ENCODE peak calls at places on chromosomes 2 and 18, in nine cellular contexts. One of them, this sample, is unnamed. For H3K4me1, the result is how much of the 10 kb centered on the place peaks cover.

GRCh38 chr18:13308369-13308768 is 89.8 kb downstream of the LDLRAD4 start:
- DNase-seq in Peyer's patch: no peak
- DNase-seq in CD8-positive, alpha-beta memory T cell: peak
- DNase-seq in adrenal gland: no peak
- DNase-seq in tibial artery: no peak
- DNase-seq in neural progenitor cell: no peak
- DNase-seq in H9: no peak
- DNase-seq in gastrocnemius medialis: no peak
- DNase-seq in right lobe of liver: no peak
- DNase-seq in this sample: no peak

GRCh38 chr2:40754912-40755311 is 303.0 kb upstream of the SLC8A1 start:
- DNase-seq in H9: no peak
- DNase-seq in CD8-positive, alpha-beta memory T cell: no peak
- DNase-seq in Peyer's patch: no peak
- DNase-seq in tibial artery: no peak
- DNase-seq in neural progenitor cell: no peak
- DNase-seq in right lobe of liver: no peak
- DNase-seq in gastrocnemius medialis: no peak
- DNase-seq in adrenal gland: no peak
- DNase-seq in this sample: no peak

GRCh38 chr18:80029690-80030089 is 4.5 kb upstream of the RBFA start:
- DNase-seq in H9: no peak
- DNase-seq in right lobe of liver: no peak
- DNase-seq in adrenal gland: no peak
- DNase-seq in tibial artery: no peak
- DNase-seq in Peyer's patch: no peak
- DNase-seq in gastrocnemius medialis: no peak
- DNase-seq in CD8-positive, alpha-beta memory T cell: no peak
- DNase-seq in neural progenitor cell: no peak
- DNase-seq in this sample: no peak

GRCh38 chr2:236782938-236783337 is 213.3 kb downstream of the ACKR3 start:
- DNase-seq in gastrocnemius medialis: no peak
- DNase-seq in adrenal gland: no peak
- DNase-seq in Peyer's patch: no peak
- DNase-seq in H9: no peak
- DNase-seq in tibial artery: no peak
- DNase-seq in neural progenitor cell: no peak
- DNase-seq in right lobe of liver: no peak
- DNase-seq in CD8-positive, alpha-beta memory T cell: no peak
- DNase-seq in this sample: no peak

GRCh38 chr2:180146541-180146940 is 139.4 kb upstream of the CWC22 start:
- DNase-seq in tibial artery: no peak
- DNase-seq in gastrocnemius medialis: no peak
- DNase-seq in CD8-positive, alpha-beta memory T cell: no peak
- DNase-seq in adrenal gland: no peak
- DNase-seq in H9: no peak
- DNase-seq in Peyer's patch: no peak
- DNase-seq in right lobe of liver: no peak
- DNase-seq in neural progenitor cell: no peak
- DNase-seq in this sample: no peak

GRCh38 chr18:9861933-9862332 is 23.8 kb upstream of the TXNDC2 start:
- DNase-seq in right lobe of liver: no peak
- DNase-seq in CD8-positive, alpha-beta memory T cell: no peak
- DNase-seq in neural progenitor cell: no peak
- DNase-seq in gastrocnemius medialis: no peak
- DNase-seq in Peyer's patch: no peak
- DNase-seq in H9: no peak
- DNase-seq in tibial artery: no peak
- DNase-seq in adrenal gland: no peak
- DNase-seq in this sample: no peak

GRCh38 chr2:138000796-138001195 is 36.5 kb downstream of the HNMT start:
- DNase-seq in CD8-positive, alpha-beta memory T cell: no peak
- DNase-seq in Peyer's patch: no peak
- DNase-seq in H9: no peak
- DNase-seq in tibial artery: no peak
- DNase-seq in neural progenitor cell: no peak
- DNase-seq in adrenal gland: no peak
- DNase-seq in gastrocnemius medialis: no peak
- DNase-seq in right lobe of liver: no peak
- DNase-seq in this sample: no peak

GRCh38 chr18:9731380-9731779 is 23.3 kb downstream of the RAB31 start:
- DNase-seq in CD8-positive, alpha-beta memory T cell: no peak
- DNase-seq in right lobe of liver: no peak
- DNase-seq in H9: no peak
- DNase-seq in tibial artery: no peak
- DNase-seq in Peyer's patch: peak
- DNase-seq in adrenal gland: no peak
- DNase-seq in gastrocnemius medialis: no peak
- DNase-seq in neural progenitor cell: no peak
- DNase-seq in this sample: no peak

GRCh38 chr2:46779447-46779941 is 136.1 kb downstream of the MCFD2 start:
- DNase-seq in neural progenitor cell: no peak
- DNase-seq in adrenal gland: no peak
- DNase-seq in tibial artery: peak
- DNase-seq in gastrocnemius medialis: no peak
- DNase-seq in Peyer's patch: no peak
- DNase-seq in right lobe of liver: no peak
- DNase-seq in CD8-positive, alpha-beta memory T cell: no peak
- DNase-seq in H9: no peak
- DNase-seq in this sample: no peak

GRCh38 chr2:120802161-120802560 is 66.5 kb downstream of the GLI2 start:
- DNase-seq in neural progenitor cell: no peak
- DNase-seq in adrenal gland: no peak
- DNase-seq in CD8-positive, alpha-beta memory T cell: no peak
- DNase-seq in Peyer's patch: no peak
- DNase-seq in right lobe of liver: no peak
- DNase-seq in H9: no peak
- DNase-seq in tibial artery: no peak
- DNase-seq in gastrocnemius medialis: no peak
- DNase-seq in this sample: no peak

GRCh38 chr2:216373896-216374295 is 1.6 kb upstream of the MARCHF4 start:
- DNase-seq in CD8-positive, alpha-beta memory T cell: no peak
- DNase-seq in tibial artery: no peak
- DNase-seq in gastrocnemius medialis: no peak
- DNase-seq in Peyer's patch: no peak
- DNase-seq in neural progenitor cell: no peak
- DNase-seq in adrenal gland: no peak
- DNase-seq in right lobe of liver: no peak
- DNase-seq in H9: no peak
- DNase-seq in this sample: no peak

GRCh38 chr2:36362291-36362690 is 6.7 kb downstream of the CRIM1 start:
- DNase-seq in H9: no peak
- DNase-seq in neural progenitor cell: no peak
- DNase-seq in adrenal gland: no peak
- DNase-seq in Peyer's patch: no peak
- DNase-seq in right lobe of liver: no peak
- DNase-seq in gastrocnemius medialis: no peak
- DNase-seq in tibial artery: no peak
- DNase-seq in CD8-positive, alpha-beta memory T cell: no peak
- DNase-seq in this sample: no peak
- H3K4me1 ChIP-seq in H9: under half
- H3K4me1 ChIP-seq in neural progenitor cell: half or more
- H3K4me1 ChIP-seq in adrenal gland: under half
- H3K4me1 ChIP-seq in Peyer's patch: under half
- H3K4me1 ChIP-seq in right lobe of liver: under half
- H3K4me1 ChIP-seq in gastrocnemius medialis: half or more
- H3K4me1 ChIP-seq in tibial artery: half or more
- H3K4me1 ChIP-seq in CD8-positive, alpha-beta memory T cell: under half
- H3K4me1 ChIP-seq in this sample: under half

DNA sequence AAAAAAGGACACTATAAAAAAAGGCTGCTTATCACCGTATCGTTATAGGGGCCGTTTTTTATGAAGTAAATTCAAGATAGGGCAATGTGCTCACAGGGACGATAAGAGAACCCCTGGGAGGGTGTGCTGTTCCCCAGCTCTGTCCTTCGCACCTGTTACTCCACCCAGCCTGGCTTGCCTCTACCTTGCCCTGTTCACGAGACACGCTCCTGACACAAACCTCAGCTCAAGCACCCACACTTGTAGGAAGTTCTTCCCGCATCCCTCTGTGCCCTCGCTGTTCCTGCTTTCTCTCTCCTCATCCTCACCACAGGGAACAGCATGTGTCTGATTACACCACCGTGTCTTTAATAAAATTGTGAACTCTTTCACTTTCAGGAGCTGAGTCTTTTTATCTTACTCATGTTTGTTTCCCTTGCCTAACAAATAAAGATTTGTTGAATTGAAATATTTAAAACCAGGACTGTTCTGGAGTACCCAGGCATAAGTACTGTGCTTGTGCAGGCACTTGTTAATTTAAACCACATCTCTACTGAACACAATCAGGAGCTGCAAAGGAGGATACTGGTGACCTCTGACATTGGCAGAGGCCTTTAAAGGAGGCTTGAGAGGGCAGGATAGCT is 26.0 kb upstream of the KIDINS220 start:
- DNase-seq in tibial artery: no peak
- DNase-seq in adrenal gland: no peak
- DNase-seq in CD8-positive, alpha-beta memory T cell: no peak
- DNase-seq in H9: no peak
- DNase-seq in gastrocnemius medialis: no peak
- DNase-seq in neural progenitor cell: no peak
- DNase-seq in right lobe of liver: no peak
- DNase-seq in Peyer's patch: no peak
- DNase-seq in this sample: no peak
- H3K4me1 ChIP-seq in tibial artery: under half
- H3K4me1 ChIP-seq in adrenal gland: under half
- H3K4me1 ChIP-seq in CD8-positive, alpha-beta memory T cell: under half
- H3K4me1 ChIP-seq in H9: under half
- H3K4me1 ChIP-seq in gastrocnemius medialis: under half
- H3K4me1 ChIP-seq in neural progenitor cell: under half
- H3K4me1 ChIP-seq in right lobe of liver: under half
- H3K4me1 ChIP-seq in Peyer's patch: under half
- H3K4me1 ChIP-seq in this sample: under half

DNA sequence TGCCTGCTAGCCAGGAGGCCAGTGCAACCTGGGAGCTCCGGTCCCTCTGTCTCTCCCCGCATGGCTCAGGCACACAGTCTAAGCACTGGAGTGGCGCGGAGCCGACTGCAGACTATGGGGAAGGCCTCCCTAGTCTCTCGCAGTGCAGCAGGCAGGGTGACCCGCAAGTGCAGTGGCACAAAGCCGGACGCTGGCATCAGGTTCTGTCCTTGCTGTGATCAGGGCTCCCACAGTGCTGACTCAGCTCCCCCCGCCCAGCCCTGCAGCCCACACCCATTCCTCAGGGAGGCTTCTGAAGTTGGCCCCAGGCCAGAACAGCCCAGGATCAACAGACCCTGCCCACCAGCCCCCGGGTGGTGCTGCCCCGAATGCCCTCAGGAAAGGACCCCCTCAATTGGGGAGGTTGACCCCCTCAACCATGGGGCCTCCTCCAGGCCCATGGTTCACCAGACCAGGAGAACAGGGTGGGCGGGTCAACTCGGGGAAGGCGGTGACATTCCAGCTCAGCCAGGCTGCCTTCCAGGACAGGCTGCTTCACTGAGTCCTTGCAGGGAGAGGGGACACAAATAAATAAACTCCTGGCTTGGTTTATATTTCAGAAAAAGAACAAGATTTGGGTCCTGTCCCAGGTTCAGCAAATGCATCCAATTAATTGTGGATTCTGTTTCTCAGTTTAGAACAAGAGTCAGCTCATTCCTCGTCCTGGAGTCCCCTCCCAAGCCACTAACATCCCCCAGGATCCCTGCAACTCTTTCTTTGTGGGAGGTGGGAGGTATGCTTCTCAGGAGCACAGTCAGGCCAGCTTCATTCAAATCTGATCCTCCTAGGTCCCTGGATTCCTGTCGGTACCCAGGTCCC is 12.2 kb downstream of the BIN1 start:
- DNase-seq in H9: no peak
- DNase-seq in neural progenitor cell: peak
- DNase-seq in CD8-positive, alpha-beta memory T cell: no peak
- DNase-seq in adrenal gland: peak
- DNase-seq in right lobe of liver: peak
- DNase-seq in tibial artery: peak
- DNase-seq in Peyer's patch: no peak
- DNase-seq in gastrocnemius medialis: peak
- DNase-seq in this sample: no peak
- H3K4me1 ChIP-seq in H9: under half
- H3K4me1 ChIP-seq in neural progenitor cell: under half
- H3K4me1 ChIP-seq in CD8-positive, alpha-beta memory T cell: under half
- H3K4me1 ChIP-seq in adrenal gland: half or more
- H3K4me1 ChIP-seq in right lobe of liver: under half
- H3K4me1 ChIP-seq in tibial artery: under half
- H3K4me1 ChIP-seq in Peyer's patch: under half
- H3K4me1 ChIP-seq in gastrocnemius medialis: half or more
- H3K4me1 ChIP-seq in this sample: under half

GRCh38 chr2:39403311-39403710 is 33.8 kb downstream of the MAP4K3 start:
- DNase-seq in tibial artery: no peak
- DNase-seq in neural progenitor cell: no peak
- DNase-seq in CD8-positive, alpha-beta memory T cell: no peak
- DNase-seq in adrenal gland: no peak
- DNase-seq in H9: no peak
- DNase-seq in right lobe of liver: no peak
- DNase-seq in gastrocnemius medialis: no peak
- DNase-seq in Peyer's patch: no peak
- DNase-seq in this sample: peak
- H3K4me1 ChIP-seq in tibial artery: under half
- H3K4me1 ChIP-seq in neural progenitor cell: under half
- H3K4me1 ChIP-seq in CD8-positive, alpha-beta memory T cell: under half
- H3K4me1 ChIP-seq in adrenal gland: half or more
- H3K4me1 ChIP-seq in H9: under half
- H3K4me1 ChIP-seq in right lobe of liver: under half
- H3K4me1 ChIP-seq in gastrocnemius medialis: half or more
- H3K4me1 ChIP-seq in Peyer's patch: under half
- H3K4me1 ChIP-seq in this sample: under half

GRCh38 chr2:105794926-105795574 is 50.3 kb downstream of the NCK2 start:
- DNase-seq in neural progenitor cell: no peak
- DNase-seq in tibial artery: no peak
- DNase-seq in H9: no peak
- DNase-seq in adrenal gland: no peak
- DNase-seq in right lobe of liver: no peak
- DNase-seq in Peyer's patch: no peak
- DNase-seq in gastrocnemius medialis: no peak
- DNase-seq in CD8-positive, alpha-beta memory T cell: no peak
- DNase-seq in this sample: no peak
- H3K4me1 ChIP-seq in neural progenitor cell: under half
- H3K4me1 ChIP-seq in tibial artery: half or more
- H3K4me1 ChIP-seq in H9: under half
- H3K4me1 ChIP-seq in adrenal gland: half or more
- H3K4me1 ChIP-seq in right lobe of liver: under half
- H3K4me1 ChIP-seq in Peyer's patch: half or more
- H3K4me1 ChIP-seq in gastrocnemius medialis: half or more
- H3K4me1 ChIP-seq in CD8-positive, alpha-beta memory T cell: half or more
- H3K4me1 ChIP-seq in this sample: half or more

GRCh38 chr2:8548065-8548870 is 133.6 kb upstream of the ID2 start:
- DNase-seq in tibial artery: peak
- DNase-seq in H9: peak
- DNase-seq in neural progenitor cell: no peak
- DNase-seq in gastrocnemius medialis: no peak
- DNase-seq in Peyer's patch: no peak
- DNase-seq in CD8-positive, alpha-beta memory T cell: no peak
- DNase-seq in right lobe of liver: no peak
- DNase-seq in adrenal gland: no peak
- DNase-seq in this sample: no peak
- H3K4me1 ChIP-seq in tibial artery: under half
- H3K4me1 ChIP-seq in H9: under half
- H3K4me1 ChIP-seq in neural progenitor cell: under half
- H3K4me1 ChIP-seq in gastrocnemius medialis: under half
- H3K4me1 ChIP-seq in Peyer's patch: under half
- H3K4me1 ChIP-seq in CD8-positive, alpha-beta memory T cell: under half
- H3K4me1 ChIP-seq in right lobe of liver: under half
- H3K4me1 ChIP-seq in adrenal gland: under half
- H3K4me1 ChIP-seq in this sample: under half